ENCODE peak calls at places on chromosomes 13 and 19, in nine cellular contexts. I is esophagus muscularis mucosa, L is A673, K is DND-41, M is brain microvascular endothelial cell, O is cardiac muscle cell, A is left ventricle myocardium inferior, E is psoas muscle, P is heart right ventricle. Q is an unnamed sample. For H3K27me3, the result is how much of the 10 kb centered on the place peaks cover.

GRCh38 chr19:47369923-47370625 is 21.0 kb downstream of the DHX34 start:
- DNase-seq in I (no peak), L (peak), K (no peak), M (peak), O (peak), A (no peak), E (peak), P (no peak), Q (peak)

GRCh38 chr19:15631817-15632216 is 8.9 kb upstream of the CYP4F3 start:
- DNase-seq in I (no peak), L (peak), K (peak), M (no peak), O (peak), A (no peak), E (no peak), P (no peak), Q (no peak)

GRCh38 chr19:49554701-49555181 is 25.6 kb downstream of the NOSIP start:
- DNase-seq in I (no peak), L (peak), K (peak), M (no peak), O (peak), A (no peak), E (peak), P (peak), Q (no peak)

GRCh38 chr19:16078311-16078758 is 2.0 kb downstream of the TPM4 start:
- DNase-seq in I (peak), L (peak), K (peak), M (no peak), O (no peak), A (no peak), E (no peak), P (no peak), Q (no peak)

GRCh38 chr13:32150239-32150638 is 118.7 kb downstream of the FRY start:
- DNase-seq in I (no peak), L (no peak), K (no peak), M (no peak), O (peak), A (no peak), E (no peak), P (no peak), Q (no peak)

GRCh38 chr19:42176990-42177685 is 40.3 kb downstream of the DEDD2 start:
- DNase-seq in I (no peak), L (peak), K (peak), M (peak), O (peak), A (peak), E (peak), P (peak), Q (peak)

GRCh38 chr13:96781141-96781540 is 213.1 kb downstream of the OXGR1 start:
- DNase-seq in I (no peak), L (no peak), K (no peak), M (no peak), O (no peak), A (peak), E (peak), P (peak), Q (peak)

GRCh38 chr19:11177592-11177991 is 19.8 kb downstream of the KANK2 start:
- DNase-seq in I (no peak), L (no peak), K (no peak), M (no peak), O (no peak), A (no peak), E (no peak), P (no peak), Q (no peak)

GRCh38 chr13:44972956-44973581 is 16.2 kb downstream of the NUFIP1 start:
- DNase-seq in I (no peak), L (peak), K (no peak), M (no peak), O (peak), A (no peak), E (no peak), P (no peak), Q (no peak)

GRCh38 chr13:74191036-74191809 is 57.0 kb upstream of the KLF12 start:
- DNase-seq in I (no peak), L (no peak), K (peak), M (no peak), O (no peak), A (no peak), E (no peak), P (no peak), Q (no peak)

GRCh38 chr19:5293607-5294089 is 47.0 kb downstream of the PTPRS start:
- DNase-seq in I (no peak), L (peak), K (no peak), M (no peak), O (peak), A (no peak), E (peak), P (peak), Q (peak)

GRCh38 chr13:100668408-100668807 is 6.2 kb downstream of the TMTC4 start:
- DNase-seq in I (no peak), L (no peak), K (no peak), M (no peak), O (peak), A (no peak), E (no peak), P (no peak), Q (no peak)

GRCh38 chr19:39671739-39672363 is 16.1 kb downstream of the LGALS16 start:
- DNase-seq in I (peak), L (peak), K (peak), M (peak), O (peak), A (no peak), E (no peak), P (no peak), Q (no peak)

GRCh38 chr13:29479716-29480492 is 115.6 kb downstream of the SLC7A1 start:
- DNase-seq in I (no peak), L (no peak), K (no peak), M (no peak), O (peak), A (no peak), E (no peak), P (no peak), Q (no peak)

GRCh38 chr13:95343944-95344343 is 42.7 kb upstream of the ABCC4 start:
- DNase-seq in I (no peak), L (no peak), K (no peak), M (no peak), O (peak), A (no peak), E (no peak), P (no peak), Q (no peak)

GRCh38 chr13:98285317-98285716 is 108.2 kb upstream of the RNF113B start:
- DNase-seq in I (no peak), L (peak), K (no peak), M (no peak), O (no peak), A (no peak), E (no peak), P (no peak), Q (no peak)

GRCh38 chr19:11450570-11451326 is 15.3 kb downstream of the PRKCSH start:
- DNase-seq in I (no peak), L (no peak), K (no peak), M (no peak), O (no peak), A (no peak), E (no peak), P (no peak), Q (no peak)

GRCh38 chr13:101709952-101710351 is 257.5 kb downstream of the ITGBL1 start:
- DNase-seq in I (no peak), L (no peak), K (no peak), M (no peak), O (no peak), A (no peak), E (no peak), P (no peak), Q (no peak)

GRCh38 chr19:39514840-39515550 is at the start of gene SELENOV:
- DNase-seq in I (no peak), L (no peak), K (no peak), M (no peak), O (no peak), A (no peak), E (no peak), P (no peak), Q (no peak)

GRCh38 chr19:32351807-32352630 is 6.6 kb downstream of the ZNF507 start:
- DNase-seq in I (no peak), L (no peak), K (no peak), M (peak), O (peak), A (no peak), E (no peak), P (no peak), Q (no peak)

GRCh38 chr19:18057557-18057956 is 29.2 kb downstream of the IL12RB1 start:
- DNase-seq in I (no peak), L (no peak), K (no peak), M (no peak), O (peak), A (peak), E (peak), P (peak), Q (peak)

GRCh38 chr13:76871332-76871945 is 14.8 kb downstream of the KCTD12 start:
- DNase-seq in I (no peak), L (no peak), K (no peak), M (no peak), O (no peak), A (no peak), E (no peak), P (no peak), Q (no peak)
- H3K27me3 ChIP-seq in I (under half), L (under half), K (under half), M (under half), O (under half), A (under half), E (under half), P (under half), Q (under half)

GRCh38 chr19:53982056-53982455 is 9.4 kb upstream of the CACNG6 start:
- DNase-seq in I (no peak), L (no peak), K (no peak), M (no peak), O (peak), A (no peak), E (no peak), P (no peak), Q (no peak)

GRCh38 chr19:53980553-53981407 is 10.7 kb upstream of the CACNG6 start:
- DNase-seq in I (no peak), L (peak), K (no peak), M (peak), O (peak), A (no peak), E (peak), P (no peak), Q (peak)

GRCh38 chr19:53981408-53981998 is 9.9 kb upstream of the CACNG6 start:
- DNase-seq in I (no peak), L (no peak), K (no peak), M (no peak), O (no peak), A (no peak), E (no peak), P (no peak), Q (no peak)

GRCh38 chr19:53983457-53984289 is 7.8 kb upstream of the CACNG6 start:
- DNase-seq in I (no peak), L (no peak), K (no peak), M (no peak), O (no peak), A (no peak), E (no peak), P (no peak), Q (no peak)

DNA sequence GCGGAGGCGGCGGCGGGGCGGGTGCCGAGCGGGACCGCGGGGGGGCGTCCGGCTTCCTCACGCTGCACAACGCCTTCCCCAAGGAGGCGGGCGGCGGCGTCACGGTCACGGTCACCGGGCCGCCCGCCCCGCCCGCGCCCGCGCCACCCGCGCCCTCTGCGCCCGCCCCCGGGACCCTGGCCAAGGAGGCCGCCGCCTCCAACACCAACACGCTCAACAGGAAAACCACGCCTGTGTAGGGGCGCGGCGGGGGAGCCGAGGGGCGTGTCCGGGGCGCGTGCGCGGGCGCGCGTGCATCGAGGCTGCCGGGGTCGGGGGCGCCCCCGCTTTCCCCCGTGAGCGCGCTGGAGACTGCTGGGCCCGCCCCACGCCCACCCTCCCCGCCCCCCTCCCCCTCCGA is 8.8 kb upstream of the CACNG6 start:
- DNase-seq in I (no peak), L (peak), K (no peak), M (no peak), O (peak), A (peak), E (peak), P (peak), Q (no peak)
- H3K27me3 ChIP-seq in I (under half), L (under half), K (under half), M (under half), O (under half), A (half or more), E (under half), P (under half), Q (under half)

GRCh38 chr13:66341978-66342377 is 888.2 kb downstream of the PCDH9 start:
- DNase-seq in I (no peak), L (no peak), K (no peak), M (no peak), O (no peak), A (no peak), E (no peak), P (no peak), Q (no peak)
- H3K27me3 ChIP-seq in I (under half), L (under half), K (under half), M (under half), O (under half), A (under half), E (under half), P (under half), Q (under half)

GRCh38 chr19:10033614-10034013 is 20.3 kb downstream of the RDH8 start:
- DNase-seq in I (no peak), L (no peak), K (no peak), M (no peak), O (no peak), A (no peak), E (no peak), P (no peak), Q (no peak)
- H3K27me3 ChIP-seq in I (under half), L (under half), K (under half), M (under half), O (under half), A (half or more), E (under half), P (under half), Q (under half)

GRCh38 chr19:45218887-45219780 is 26.1 kb downstream of the EXOC3L2 start:
- DNase-seq in I (no peak), L (no peak), K (no peak), M (no peak), O (no peak), A (no peak), E (no peak), P (no peak), Q (no peak)
- H3K27me3 ChIP-seq in I (under half), L (half or more), K (under half), M (under half), O (half or more), A (half or more), E (under half), P (under half), Q (under half)

DNA sequence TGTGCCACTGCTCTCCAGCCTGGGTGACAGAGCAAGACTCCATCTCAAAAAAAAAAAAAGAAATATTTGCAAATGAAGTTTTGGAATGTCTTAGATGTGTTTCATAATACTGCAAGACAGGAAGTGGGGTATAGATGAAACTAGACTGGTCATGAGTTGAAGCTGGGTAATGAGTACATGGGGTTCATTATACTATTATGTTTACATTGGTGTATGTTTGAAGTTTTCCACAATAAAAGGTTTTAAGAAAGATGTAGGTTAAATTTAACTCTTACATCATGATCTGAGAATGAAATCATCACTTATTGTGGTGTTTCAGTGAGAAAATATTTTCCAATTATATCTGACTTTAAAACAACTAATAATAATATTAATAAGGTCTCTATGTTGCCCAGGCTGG is 19.0 kb downstream of the FNDC3A start:
- DNase-seq in I (no peak), L (no peak), K (no peak), M (no peak), O (peak), A (no peak), E (no peak), P (no peak), Q (no peak)
- H3K27me3 ChIP-seq in I (under half), L (under half), K (under half), M (under half), O (under half), A (under half), E (under half), P (under half), Q (under half)

DNA sequence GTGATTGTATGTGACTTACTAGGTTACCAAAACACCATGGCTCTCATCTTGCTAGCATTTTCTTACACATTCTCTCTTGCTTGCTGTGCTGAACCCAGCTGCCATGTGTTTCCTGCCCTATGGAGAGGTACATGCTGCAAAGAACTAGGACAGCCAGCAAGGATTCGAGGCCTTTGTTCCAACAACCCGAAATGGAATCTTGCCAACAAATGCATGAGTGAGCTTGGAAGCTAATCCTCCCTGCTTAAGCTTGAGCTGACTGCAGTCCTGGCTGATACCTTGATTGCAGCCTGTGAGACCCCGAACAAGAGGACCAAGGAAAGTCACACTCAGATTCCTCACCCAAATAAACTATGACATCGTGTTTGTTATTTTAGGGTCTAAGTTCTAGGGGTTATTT is 651.2 kb downstream of the SLITRK6 start:
- DNase-seq in I (no peak), L (peak), K (no peak), M (no peak), O (peak), A (no peak), E (no peak), P (no peak), Q (no peak)
- H3K27me3 ChIP-seq in I (under half), L (under half), K (under half), M (under half), O (under half), A (under half), E (under half), P (under half), Q (under half)

GRCh38 chr13:24385902-24386301 is 76.5 kb downstream of the C1QTNF9 start:
- DNase-seq in I (peak), L (no peak), K (no peak), M (no peak), O (no peak), A (no peak), E (no peak), P (no peak), Q (no peak)

GRCh38 chr13:24386816-24387708 is 77.7 kb downstream of the C1QTNF9 start:
- DNase-seq in I (no peak), L (no peak), K (no peak), M (no peak), O (no peak), A (no peak), E (no peak), P (no peak), Q (no peak)

GRCh38 chr13:24381539-24382265 is 72.3 kb downstream of the C1QTNF9 start:
- DNase-seq in I (peak), L (no peak), K (no peak), M (no peak), O (peak), A (no peak), E (peak), P (no peak), Q (no peak)
- H3K27me3 ChIP-seq in I (under half), L (under half), K (under half), M (under half), O (under half), A (under half), E (under half), P (under half), Q (under half)

GRCh38 chr19:30222428-30222873 is 149.7 kb upstream of the ZNF536 start:
- DNase-seq in I (no peak), L (peak), K (no peak), M (no peak), O (no peak), A (no peak), E (no peak), P (peak), Q (no peak)
- H3K27me3 ChIP-seq in I (under half), L (under half), K (under half), M (under half), O (half or more), A (half or more), E (under half), P (under half), Q (half or more)